ENCODE peak calls at places on chromosomes 2 and 18, in ten cellular contexts. N, O, V, H, G, A, B, M, J and E are unnamed samples.

GRCh38 chr18:75854174-75854573 is 426.7 kb upstream of the SMIM21 start:
- DNase-seq in N (no peak), O (no peak), V (peak; percentile 3), H (no peak), G (no peak), A (peak; percentile 19), B (no peak), M (no peak), J (no peak), E (no peak)

GRCh38 chr2:187188783-187189631 is 259.0 kb downstream of the CALCRL start:
- DNase-seq in N (no peak), O (no peak), V (no peak), H (no peak), G (no peak), A (no peak), B (no peak), M (no peak), J (no peak), E (no peak)

GRCh38 chr2:196170681-196171247 is 614 bp downstream of the STK17B start:
- DNase-seq in N (peak; percentile 60), O (no peak), V (no peak), H (no peak), G (no peak), A (peak; percentile 29), B (peak; percentile 49), M (peak; percentile 39), J (peak; percentile 72), E (peak; percentile 29)

GRCh38 chr2:19038096-19039015 is 320.1 kb downstream of the OSR1 start:
- DNase-seq in N (peak; percentile 83), O (no peak), V (no peak), H (no peak), G (no peak), A (no peak), B (no peak), M (no peak), J (no peak), E (no peak)

GRCh38 chr2:98142106-98142815 is 55.3 kb downstream of the VWA3B start:
- DNase-seq in N (no peak), O (no peak), V (no peak), H (no peak), G (no peak), A (no peak), B (no peak), M (no peak), J (no peak), E (no peak)

GRCh38 chr2:7694066-7695000 is 777.1 kb downstream of the RNF144A start:
- DNase-seq in N (no peak), O (no peak), V (no peak), H (no peak), G (no peak), A (no peak), B (no peak), M (no peak), J (no peak), E (no peak)

GRCh38 chr2:167966937-167967913 is 280.2 kb downstream of the STK39 start:
- DNase-seq in N (peak; percentile 40), O (no peak), V (no peak), H (no peak), G (no peak), A (no peak), B (no peak), M (no peak), J (no peak), E (no peak)

GRCh38 chr2:158539176-158539895 is 82.6 kb downstream of the PKP4 start:
- DNase-seq in N (peak; percentile 90), O (no peak), V (peak; percentile 3), H (peak; percentile 45), G (no peak), A (no peak), B (no peak), M (no peak), J (no peak), E (peak; percentile 61)

GRCh38 chr2:230762317-230762896 is 49.8 kb downstream of the CAB39 start:
- DNase-seq in N (no peak), O (no peak), V (no peak), H (no peak), G (no peak), A (no peak), B (no peak), M (no peak), J (no peak), E (no peak)

GRCh38 chr2:236748385-236748784 is 178.8 kb downstream of the ACKR3 start:
- DNase-seq in N (no peak), O (no peak), V (peak; percentile 75), H (no peak), G (no peak), A (no peak), B (peak; percentile 70), M (no peak), J (peak; percentile 68), E (no peak)

GRCh38 chr2:117960231-117960630 is 53.6 kb downstream of the CCDC93 start:
- DNase-seq in N (peak; percentile 50), O (no peak), V (no peak), H (no peak), G (no peak), A (no peak), B (no peak), M (no peak), J (no peak), E (no peak)

GRCh38 chr2:9095690-9096089 is 92.2 kb upstream of the MBOAT2 start:
- DNase-seq in N (peak; percentile 44), O (no peak), V (no peak), H (no peak), G (no peak), A (peak; percentile 48), B (no peak), M (peak; percentile 67), J (peak; percentile 72), E (peak; percentile 67)

GRCh38 chr2:237743561-237744269 is 54.9 kb upstream of the RBM44 start:
- DNase-seq in N (peak; percentile 63), O (no peak), V (peak; percentile 44), H (no peak), G (no peak), A (no peak), B (no peak), M (no peak), J (no peak), E (no peak)

GRCh38 chr18:39105095-39105494 is 1539.5 kb upstream of the CELF4 start:
- DNase-seq in N (no peak), O (no peak), V (no peak), H (no peak), G (no peak), A (no peak), B (no peak), M (no peak), J (no peak), E (no peak)

DNA sequence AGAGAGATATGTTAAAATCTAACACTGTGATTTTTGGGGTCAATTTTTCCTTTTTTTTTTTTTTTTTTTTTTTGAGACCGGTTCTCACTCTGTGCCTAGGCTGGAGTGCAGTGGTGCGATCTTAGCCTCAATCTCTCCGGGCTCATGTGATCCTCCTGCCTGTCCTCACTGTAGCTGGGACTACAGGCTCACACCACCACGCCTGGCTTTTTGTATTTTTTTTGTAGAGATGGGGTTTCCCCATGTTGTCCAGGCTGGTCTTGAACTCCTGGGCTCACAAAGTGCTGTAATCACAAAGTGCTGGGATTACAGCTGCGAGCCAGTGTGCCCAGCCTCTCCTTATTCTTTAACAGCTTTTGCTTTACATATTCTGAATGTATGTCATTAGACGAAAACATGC is 2.9 kb upstream of the HAAO start:
- DNase-seq in N (no peak), O (no peak), V (no peak), H (no peak), G (no peak), A (no peak), B (no peak), M (no peak), J (no peak), E (no peak)
- H3K4me3 ChIP-seq in N (no peak overlapping the region), O (no peak overlapping the region), V (no peak overlapping the region), H (no peak overlapping the region), G (no peak overlapping the region), A (no peak overlapping the region), B (no peak overlapping the region), M (no peak overlapping the region), J (no peak overlapping the region), E (no peak overlapping the region)

DNA sequence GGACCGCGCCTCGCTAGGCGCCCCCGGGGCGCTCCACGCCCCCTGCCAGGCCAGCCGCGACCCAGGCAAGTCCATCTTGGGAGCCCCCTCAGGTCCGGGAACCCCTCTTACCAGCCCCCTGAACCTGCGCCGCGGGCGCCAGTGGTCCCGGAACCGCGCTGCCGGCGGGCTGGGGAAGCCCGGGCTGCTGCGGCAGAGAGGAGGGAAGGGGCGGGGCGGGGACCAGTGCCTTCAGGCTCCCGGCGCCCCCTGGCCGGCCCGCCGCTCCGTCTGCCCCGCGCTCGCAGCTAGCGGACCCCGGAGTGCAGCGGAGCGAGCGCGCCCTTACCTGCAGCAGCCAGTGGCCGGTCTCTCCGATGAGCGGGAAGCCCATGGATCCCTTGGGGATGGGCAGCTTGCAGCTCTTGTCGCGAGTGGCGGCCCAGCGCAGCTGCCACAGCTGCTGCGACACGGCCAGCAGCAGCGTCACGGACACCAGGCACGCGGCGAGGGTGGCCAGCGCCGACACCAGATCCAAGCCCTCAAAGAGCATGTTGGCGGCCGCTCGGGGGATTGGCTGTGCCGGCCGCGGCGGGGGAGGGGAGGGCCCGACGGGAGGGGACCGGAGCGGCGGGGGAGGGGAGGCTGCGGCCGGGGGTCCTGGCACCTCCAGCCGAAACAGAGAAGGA is at the start of gene CYP26B1:
- DNase-seq in N (no peak), O (peak; percentile 58), V (no peak), H (no peak), G (no peak), A (peak; percentile 27), B (peak; percentile 68), M (peak; percentile 26), J (peak; percentile 45), E (no peak)
- H3K4me3 ChIP-seq in N (peak within 1 kb of the TSS; percentile 64), O (peak within 1 kb of the TSS; percentile 38), V (peak within 1 kb of the TSS; percentile 62), H (peak within 1 kb of the TSS; percentile 31), G (peak within 1 kb of the TSS; percentile 35), A (peak within 1 kb of the TSS; percentile 36), B (peak within 1 kb of the TSS; percentile 73), M (peak within 1 kb of the TSS; percentile 48), J (peak within 1 kb of the TSS; percentile 58), E (peak within 1 kb of the TSS; percentile 44)

GRCh38 chr2:43737097-43737854 is 36.6 kb upstream of the DYNC2LI1 start:
- DNase-seq in N (peak; percentile 90), O (no peak), V (no peak), H (peak; percentile 76), G (no peak), A (no peak), B (no peak), M (no peak), J (no peak), E (no peak)
- H3K4me3 ChIP-seq in N (no peak overlapping the region), O (no peak overlapping the region), V (no peak overlapping the region), H (no peak overlapping the region), G (no peak overlapping the region), A (no peak overlapping the region), B (no peak overlapping the region), M (no peak overlapping the region), J (no peak overlapping the region), E (no peak overlapping the region)

DNA sequence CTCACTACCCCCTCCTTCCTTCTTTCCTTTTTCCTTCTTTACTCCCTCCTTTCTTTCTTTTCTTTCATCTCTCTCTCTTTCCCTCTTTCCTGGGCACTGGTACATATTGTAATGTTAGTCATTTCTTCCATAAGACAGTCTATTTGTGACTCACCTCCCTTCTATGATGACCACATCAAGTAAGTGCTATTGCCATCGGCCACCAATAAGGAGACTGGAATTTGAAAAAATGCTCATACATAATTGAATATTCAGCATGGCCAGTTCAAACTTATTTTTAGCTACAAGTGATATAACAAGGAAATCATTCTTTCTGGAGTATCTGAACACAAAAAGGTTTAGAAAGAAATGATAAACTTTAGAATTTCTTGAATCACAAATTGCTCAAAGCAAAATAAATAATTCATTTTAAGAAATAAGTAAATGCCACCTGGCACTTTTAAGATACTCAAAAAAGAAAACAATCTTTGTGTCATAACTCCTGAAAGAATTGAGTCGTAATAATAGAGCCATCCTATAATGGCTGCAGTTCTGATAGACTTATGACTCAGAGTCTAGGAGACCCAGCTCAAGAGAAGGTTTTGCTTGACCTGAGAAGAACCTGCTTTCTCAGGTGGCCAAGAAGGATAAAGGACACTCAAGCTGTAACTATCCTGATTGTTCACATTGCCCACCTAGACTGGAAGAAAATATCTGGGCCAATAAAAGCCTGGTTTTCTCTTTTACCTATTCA is 51.6 kb upstream of the CCBE1 start:
- DNase-seq in N (peak; percentile 93), O (no peak), V (no peak), H (peak; percentile 79), G (no peak), A (no peak), B (no peak), M (no peak), J (no peak), E (no peak)
- H3K4me3 ChIP-seq in N (no peak overlapping the region), O (no peak overlapping the region), V (no peak overlapping the region), H (no peak overlapping the region), G (no peak overlapping the region), A (no peak overlapping the region), B (no peak overlapping the region), M (no peak overlapping the region), J (no peak overlapping the region), E (no peak overlapping the region)